ENCODE peak calls at places on chromosomes 1 and 21, in seven cellular contexts. A, F, E, H, P, G and Q are unnamed samples.

GRCh38 chr1:1624443-1625403 is 7.2 kb upstream of the MMP23B start:
- DNase-seq in F (no peak), E (no peak), A (no peak), G (peak), H (no peak), P (no peak), Q (no peak)

GRCh38 chr1:209835782-209836298 is 8.1 kb downstream of the UTP25 start:
- DNase-seq in E (no peak), P (no peak), G (no peak), F (no peak), H (no peak), A (peak), Q (no peak)

GRCh38 chr1:214425101-214425500 is 126.3 kb downstream of the PTPN14 start:
- DNase-seq in P (no peak), H (no peak), G (no peak), F (no peak), E (no peak), A (no peak), Q (no peak)

GRCh38 chr1:1115136-1115829 is 606 bp downstream of the C1orf159 start:
- DNase-seq in A (no peak), E (no peak), H (no peak), F (no peak), P (no peak), G (no peak), Q (no peak)

GRCh38 chr21:26961704-26962103 is 5.2 kb downstream of the ADAMTS5 start:
- DNase-seq in P (peak), A (peak), F (no peak), E (peak), H (no peak), G (no peak), Q (no peak)

GRCh38 chr1:182611787-182612186 is 7.6 kb upstream of the RGS16 start:
- DNase-seq in F (peak), A (no peak), E (no peak), G (no peak), H (no peak), P (no peak), Q (no peak)

GRCh38 chr1:86750530-86750929 is 46.2 kb downstream of the SH3GLB1 start:
- DNase-seq in A (no peak), P (no peak), G (no peak), H (no peak), F (no peak), E (no peak), Q (no peak)

GRCh38 chr1:64038965-64039926 is 164.2 kb upstream of the UBE2U start:
- DNase-seq in F (no peak), G (no peak), E (no peak), H (no peak), A (no peak), P (peak), Q (peak)